ENCODE peak calls at places on chromosomes 5 and 9, in six cellular contexts. One of them, this sample, is unnamed.

GRCh38 chr5:165502893-165503696 is 1997.7 kb downstream of the MAT2B start:
- DNase-seq in mammary epithelial cell: no peak
- DNase-seq in lung: no peak
- DNase-seq in tibial artery: no peak
- DNase-seq in tibial nerve: no peak
- DNase-seq in cardiac muscle cell: peak; percentile 1
- DNase-seq in this sample: no peak

GRCh38 chr5:139137703-139138102 is 60.5 kb downstream of the SIL1 start:
- DNase-seq in mammary epithelial cell: peak; percentile 52
- DNase-seq in lung: no peak
- DNase-seq in tibial artery: no peak
- DNase-seq in tibial nerve: no peak
- DNase-seq in cardiac muscle cell: peak; percentile 67
- DNase-seq in this sample: no peak

GRCh38 chr9:36389590-36389989 is 10.5 kb downstream of the RNF38 start:
- DNase-seq in mammary epithelial cell: no peak
- DNase-seq in lung: no peak
- DNase-seq in tibial artery: no peak
- DNase-seq in tibial nerve: no peak
- DNase-seq in cardiac muscle cell: no peak
- DNase-seq in this sample: no peak

GRCh38 chr5:54024466-54024865 is 285.9 kb downstream of the ARL15 start:
- DNase-seq in mammary epithelial cell: peak; percentile 41
- DNase-seq in lung: no peak
- DNase-seq in tibial artery: no peak
- DNase-seq in tibial nerve: no peak
- DNase-seq in cardiac muscle cell: peak; percentile 54
- DNase-seq in this sample: no peak

GRCh38 chr9:4547016-4547415 is 56.7 kb downstream of the SLC1A1 start:
- DNase-seq in mammary epithelial cell: no peak
- DNase-seq in lung: no peak
- DNase-seq in tibial artery: no peak
- DNase-seq in tibial nerve: no peak
- DNase-seq in cardiac muscle cell: peak; percentile 53
- DNase-seq in this sample: no peak

GRCh38 chr5:169416583-169417196 is 115.8 kb upstream of the SLIT3 start:
- DNase-seq in mammary epithelial cell: peak; percentile 86
- DNase-seq in lung: no peak
- DNase-seq in tibial artery: peak; percentile 90
- DNase-seq in tibial nerve: peak; percentile 26
- DNase-seq in cardiac muscle cell: peak; percentile 93
- DNase-seq in this sample: no peak

GRCh38 chr5:176438959-176439757 is 9.0 kb upstream of the FAF2 start:
- DNase-seq in mammary epithelial cell: peak; percentile 70
- DNase-seq in lung: no peak
- DNase-seq in tibial artery: no peak
- DNase-seq in tibial nerve: no peak
- DNase-seq in cardiac muscle cell: peak; percentile 78
- DNase-seq in this sample: peak; percentile 61

GRCh38 chr9:89440951-89441654 is 56.8 kb downstream of the SEMA4D start:
- DNase-seq in mammary epithelial cell: no peak
- DNase-seq in lung: peak; percentile 67
- DNase-seq in tibial artery: no peak
- DNase-seq in tibial nerve: no peak
- DNase-seq in cardiac muscle cell: no peak
- DNase-seq in this sample: no peak

GRCh38 chr9:137313326-137313920 is 11.4 kb upstream of the NRARP start:
- DNase-seq in mammary epithelial cell: no peak
- DNase-seq in lung: no peak
- DNase-seq in tibial artery: peak; percentile 37
- DNase-seq in tibial nerve: no peak
- DNase-seq in cardiac muscle cell: no peak
- DNase-seq in this sample: no peak

GRCh38 chr5:5950658-5951057 is 427.7 kb downstream of the MED10 start:
- DNase-seq in mammary epithelial cell: no peak
- DNase-seq in lung: no peak
- DNase-seq in tibial artery: no peak
- DNase-seq in tibial nerve: no peak
- DNase-seq in cardiac muscle cell: no peak
- DNase-seq in this sample: no peak

GRCh38 chr5:14721990-14722656 is 57.6 kb downstream of the OTULIN start:
- DNase-seq in mammary epithelial cell: no peak
- DNase-seq in lung: no peak
- DNase-seq in tibial artery: no peak
- DNase-seq in tibial nerve: no peak
- DNase-seq in cardiac muscle cell: no peak
- DNase-seq in this sample: no peak

GRCh38 chr5:27171696-27172362 is 133.4 kb upstream of the CDH9 start:
- DNase-seq in mammary epithelial cell: no peak
- DNase-seq in lung: no peak
- DNase-seq in tibial artery: no peak
- DNase-seq in tibial nerve: no peak
- DNase-seq in cardiac muscle cell: no peak
- DNase-seq in this sample: no peak

GRCh38 chr5:132773601-132774355 is 3.3 kb downstream of the SEPTIN8 start:
- DNase-seq in mammary epithelial cell: no peak
- DNase-seq in lung: no peak
- DNase-seq in tibial artery: no peak
- DNase-seq in tibial nerve: no peak
- DNase-seq in cardiac muscle cell: no peak
- DNase-seq in this sample: no peak

GRCh38 chr9:17134843-17135577 is at the start of gene CNTLN:
- DNase-seq in mammary epithelial cell: peak; percentile 83
- DNase-seq in lung: peak; percentile 95
- DNase-seq in tibial artery: peak; percentile 98
- DNase-seq in tibial nerve: peak; percentile 92
- DNase-seq in cardiac muscle cell: peak; percentile 97
- DNase-seq in this sample: peak; percentile 29

GRCh38 chr5:36108758-36109245 is 42.1 kb upstream of the UGT3A2 start:
- DNase-seq in mammary epithelial cell: no peak
- DNase-seq in lung: no peak
- DNase-seq in tibial artery: no peak
- DNase-seq in tibial nerve: no peak
- DNase-seq in cardiac muscle cell: peak; percentile 3
- DNase-seq in this sample: no peak

GRCh38 chr9:94840738-94841137 is 114.2 kb downstream of the AOPEP start:
- DNase-seq in mammary epithelial cell: no peak
- DNase-seq in lung: no peak
- DNase-seq in tibial artery: no peak
- DNase-seq in tibial nerve: no peak
- DNase-seq in cardiac muscle cell: no peak
- DNase-seq in this sample: no peak

GRCh38 chr5:121867403-121867802 is 15.7 kb downstream of the FTMT start:
- DNase-seq in mammary epithelial cell: no peak
- DNase-seq in lung: no peak
- DNase-seq in tibial artery: no peak
- DNase-seq in tibial nerve: no peak
- DNase-seq in cardiac muscle cell: no peak
- DNase-seq in this sample: no peak

GRCh38 chr5:124596595-124597388 is 149.6 kb downstream of the ZNF608 start:
- DNase-seq in mammary epithelial cell: peak; percentile 85
- DNase-seq in lung: no peak
- DNase-seq in tibial artery: no peak
- DNase-seq in tibial nerve: no peak
- DNase-seq in cardiac muscle cell: peak; percentile 76
- DNase-seq in this sample: peak; percentile 96

GRCh38 chr5:132782101-132782500 is 5.1 kb upstream of the SEPTIN8 start:
- DNase-seq in mammary epithelial cell: peak; percentile 20
- DNase-seq in lung: no peak
- DNase-seq in tibial artery: peak; percentile 52
- DNase-seq in tibial nerve: no peak
- DNase-seq in cardiac muscle cell: peak; percentile 42
- DNase-seq in this sample: no peak

GRCh38 chr5:122341087-122341486 is 29.1 kb downstream of the SNCAIP start:
- DNase-seq in mammary epithelial cell: no peak
- DNase-seq in lung: no peak
- DNase-seq in tibial artery: no peak
- DNase-seq in tibial nerve: no peak
- DNase-seq in cardiac muscle cell: no peak
- DNase-seq in this sample: no peak

GRCh38 chr5:132491368-132492364 is 1.1 kb upstream of the IRF1 start:
- DNase-seq in mammary epithelial cell: no peak
- DNase-seq in lung: peak; percentile 28
- DNase-seq in tibial artery: peak; percentile 66
- DNase-seq in tibial nerve: no peak
- DNase-seq in cardiac muscle cell: no peak
- DNase-seq in this sample: no peak

GRCh38 chr5:133245191-133246052 is 193.6 kb downstream of the HSPA4 start:
- DNase-seq in mammary epithelial cell: peak; percentile 97
- DNase-seq in lung: peak; percentile 38
- DNase-seq in tibial artery: no peak
- DNase-seq in tibial nerve: no peak
- DNase-seq in cardiac muscle cell: peak; percentile 79
- DNase-seq in this sample: peak; percentile 97

GRCh38 chr9:121870271-121870670 is 218.8 kb downstream of the DAB2IP start:
- DNase-seq in mammary epithelial cell: no peak
- DNase-seq in lung: no peak
- DNase-seq in tibial artery: no peak
- DNase-seq in tibial nerve: no peak
- DNase-seq in cardiac muscle cell: no peak
- DNase-seq in this sample: no peak

GRCh38 chr9:91690540-91691249 is 259.3 kb downstream of the ROR2 start:
- DNase-seq in mammary epithelial cell: no peak
- DNase-seq in lung: no peak
- DNase-seq in tibial artery: no peak
- DNase-seq in tibial nerve: no peak
- DNase-seq in cardiac muscle cell: no peak
- DNase-seq in this sample: no peak

GRCh38 chr9:27053369-27054057 is 48.0 kb upstream of the LRRC19 start:
- DNase-seq in mammary epithelial cell: no peak
- DNase-seq in lung: no peak
- DNase-seq in tibial artery: no peak
- DNase-seq in tibial nerve: no peak
- DNase-seq in cardiac muscle cell: peak; percentile 22
- DNase-seq in this sample: no peak

GRCh38 chr5:179614745-179615144 is 8.7 kb downstream of the HNRNPH1 start:
- DNase-seq in mammary epithelial cell: no peak
- DNase-seq in lung: no peak
- DNase-seq in tibial artery: peak; percentile 15
- DNase-seq in tibial nerve: no peak
- DNase-seq in cardiac muscle cell: no peak
- DNase-seq in this sample: no peak
- H3K4me3 ChIP-seq in mammary epithelial cell: no peak overlapping the region
- H3K4me3 ChIP-seq in lung: no peak overlapping the region
- H3K4me3 ChIP-seq in tibial artery: no peak overlapping the region
- H3K4me3 ChIP-seq in tibial nerve: no peak overlapping the region
- H3K4me3 ChIP-seq in cardiac muscle cell: no peak overlapping the region
- H3K4me3 ChIP-seq in this sample: no peak overlapping the region

DNA sequence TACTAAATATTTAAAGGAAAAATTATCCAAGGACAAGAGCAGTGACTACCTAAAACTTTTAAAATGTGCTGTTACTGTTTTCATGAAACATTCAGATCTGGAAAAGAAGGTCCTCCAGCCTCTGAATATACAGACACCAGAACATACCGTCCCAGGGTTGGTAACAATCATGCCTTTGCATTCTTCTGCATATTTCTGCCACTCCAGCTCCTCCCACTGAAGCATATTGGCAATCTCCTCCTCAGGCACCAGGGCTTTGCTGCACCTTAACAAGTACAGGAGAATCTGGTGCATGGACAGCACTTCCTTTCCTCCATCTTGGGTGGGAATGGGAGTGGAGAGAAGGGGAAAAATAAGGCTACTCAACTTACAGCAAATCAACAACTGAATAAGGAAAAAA is 60.0 kb downstream of the DROSHA start:
- DNase-seq in mammary epithelial cell: no peak
- DNase-seq in lung: no peak
- DNase-seq in tibial artery: no peak
- DNase-seq in tibial nerve: no peak
- DNase-seq in cardiac muscle cell: no peak
- DNase-seq in this sample: no peak
- TF ChIP-seq CTCF in mammary epithelial cell: no peak
- TF ChIP-seq CTCF in lung: no peak
- TF ChIP-seq CTCF in tibial artery: no peak
- TF ChIP-seq CTCF in tibial nerve: no peak
- TF ChIP-seq CTCF in cardiac muscle cell: no peak
- TF ChIP-seq CTCF in this sample: no peak

GRCh38 chr5:136511046-136511445 is 145.7 kb upstream of the TRPC7 start:
- DNase-seq in mammary epithelial cell: no peak
- DNase-seq in lung: no peak
- DNase-seq in tibial artery: no peak
- DNase-seq in tibial nerve: no peak
- DNase-seq in cardiac muscle cell: no peak
- DNase-seq in this sample: no peak
- H3K27me3 ChIP-seq in mammary epithelial cell: no peaks in the 10 kb centered on the region
- H3K27me3 ChIP-seq in lung: no peaks in the 10 kb centered on the region
- H3K27me3 ChIP-seq in tibial artery: no peaks in the 10 kb centered on the region
- H3K27me3 ChIP-seq in tibial nerve: no peaks in the 10 kb centered on the region
- H3K27me3 ChIP-seq in cardiac muscle cell: no peaks in the 10 kb centered on the region
- H3K27me3 ChIP-seq in this sample: no peaks in the 10 kb centered on the region

DNA sequence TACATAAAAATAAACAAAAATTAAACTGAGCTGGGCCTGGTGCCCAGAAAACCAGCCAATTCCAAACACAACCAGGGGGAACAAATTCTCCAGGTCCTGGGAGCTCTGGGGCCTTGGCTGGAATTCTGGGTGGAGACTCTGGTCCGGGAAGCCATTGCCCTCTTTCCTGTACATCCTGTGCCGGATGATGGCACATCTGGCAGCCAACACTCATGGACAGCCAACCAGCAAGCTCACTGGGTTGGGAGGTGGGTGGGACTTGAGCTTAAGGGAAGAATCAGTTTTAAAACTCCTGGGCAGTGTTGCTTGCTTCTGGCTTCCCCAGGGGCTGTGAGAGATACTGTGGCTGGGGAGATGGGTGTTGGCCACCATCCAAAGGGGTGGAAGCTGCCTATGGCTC is 56.1 kb downstream of the PCDH1 start:
- DNase-seq in mammary epithelial cell: no peak
- DNase-seq in lung: no peak
- DNase-seq in tibial artery: peak; percentile 78
- DNase-seq in tibial nerve: no peak
- DNase-seq in cardiac muscle cell: peak; percentile 79
- DNase-seq in this sample: no peak
- H3K4me3 ChIP-seq in mammary epithelial cell: no peak overlapping the region
- H3K4me3 ChIP-seq in lung: no peak overlapping the region
- H3K4me3 ChIP-seq in tibial artery: no peak overlapping the region
- H3K4me3 ChIP-seq in tibial nerve: no peak overlapping the region
- H3K4me3 ChIP-seq in cardiac muscle cell: no peak overlapping the region
- H3K4me3 ChIP-seq in this sample: no peak overlapping the region